ENCODE peak calls at places on chromosome 12, in four cellular contexts. Q is A549, P is choroid plexus epithelial cell, W is transverse colon. X is an unnamed sample.

GRCh38 chr12:64625243-64626077 is 15.2 kb downstream of the RASSF3 start:
- DNase-seq in Q (peak), P (peak), W (peak), X (peak)

GRCh38 chr12:19972325-19973288 is 395.7 kb upstream of the PDE3A start:
- DNase-seq in Q (no peak), P (no peak), W (no peak), X (no peak)

GRCh38 chr12:13365782-13366366 is 169.3 kb downstream of the EMP1 start:
- DNase-seq in Q (no peak), P (no peak), W (no peak), X (no peak)

GRCh38 chr12:28507867-28508266 is 317.6 kb downstream of the CCDC91 start:
- DNase-seq in Q (no peak), P (no peak), W (no peak), X (no peak)

GRCh38 chr12:1870086-1870485 is 48.4 kb downstream of the CACNA2D4 start:
- DNase-seq in Q (no peak), P (no peak), W (no peak), X (no peak)

GRCh38 chr12:3832738-3833137 is 40.5 kb downstream of the PARP11 start:
- DNase-seq in Q (no peak), P (peak), W (no peak), X (no peak)

GRCh38 chr12:45076417-45077031 is 25.6 kb upstream of the DBX2 start:
- DNase-seq in Q (no peak), P (no peak), W (no peak), X (no peak)

GRCh38 chr12:131229426-131230339 is 276.0 kb downstream of the ADGRD1 start:
- DNase-seq in Q (no peak), P (no peak), W (no peak), X (no peak)

GRCh38 chr12:54983536-54984102 is 943 bp downstream of the TESPA1 start:
- DNase-seq in Q (no peak), P (no peak), W (no peak), X (no peak)

GRCh38 chr12:44876554-44877275 is 600 bp upstream of the NELL2 start:
- DNase-seq in Q (peak), P (peak), W (no peak), X (no peak)

GRCh38 chr12:16358896-16359295 is 11.5 kb downstream of the MGST1 start:
- DNase-seq in Q (no peak), P (peak), W (no peak), X (no peak)

GRCh38 chr12:24487606-24488005 is 461.3 kb downstream of the BCAT1 start:
- DNase-seq in Q (no peak), P (peak), W (no peak), X (no peak)

GRCh38 chr12:97936165-97936564 is 473.6 kb downstream of the RMST start:
- DNase-seq in Q (no peak), P (no peak), W (no peak), X (no peak)

GRCh38 chr12:29889737-29890136 is 106.0 kb upstream of the TMTC1 start:
- DNase-seq in Q (peak), P (peak), W (peak), X (peak)

GRCh38 chr12:129486931-129487330 is 416.9 kb downstream of the TMEM132D start:
- DNase-seq in Q (no peak), P (no peak), W (no peak), X (no peak)

GRCh38 chr12:47687636-47688035 is 18.2 kb downstream of the RPAP3 start:
- DNase-seq in Q (no peak), P (no peak), W (no peak), X (no peak)
- TF ChIP-seq CTCF in Q (no peak), P (no peak), W (no peak), X (no peak)

GRCh38 chr12:95022477-95022876 is 19.0 kb upstream of the NDUFA12 start:
- DNase-seq in Q (no peak), P (peak), W (no peak), X (no peak)
- TF ChIP-seq CTCF in Q (no peak), P (no peak), W (no peak), X (no peak)

DNA sequence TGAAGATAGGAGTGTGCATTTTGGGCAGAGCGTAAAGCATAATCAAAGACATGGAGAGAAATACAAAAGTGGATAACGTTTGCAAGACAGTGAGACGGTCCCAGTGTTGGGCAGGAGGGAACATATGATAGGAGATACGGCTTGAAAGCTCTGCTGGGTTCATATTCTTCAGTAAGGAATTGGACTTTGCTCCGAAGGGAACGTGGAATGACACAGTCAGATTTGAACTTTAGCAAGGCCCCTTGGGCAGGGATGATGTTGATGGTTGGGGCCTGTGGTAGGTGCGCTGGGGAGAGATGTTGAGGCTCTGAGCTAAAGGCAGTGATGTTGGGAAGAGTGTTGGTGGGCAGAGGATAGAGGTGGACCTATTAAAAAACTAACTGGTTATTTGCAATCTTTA is 143.5 kb upstream of the TBX3 start:
- DNase-seq in Q (no peak), P (no peak), W (no peak), X (no peak)
- TF ChIP-seq CTCF in Q (no peak), P (no peak), W (no peak), X (no peak)

GRCh38 chr12:49019120-49019430 is 499 bp upstream of the PRKAG1 start:
- DNase-seq in Q (no peak), P (no peak), W (no peak), X (no peak)

GRCh38 chr12:49020441-49020840 is 1.9 kb upstream of the PRKAG1 start:
- DNase-seq in Q (no peak), P (no peak), W (peak), X (no peak)

GRCh38 chr12:49021292-49021915 is 2.8 kb upstream of the PRKAG1 start:
- DNase-seq in Q (no peak), P (no peak), W (peak), X (no peak)

GRCh38 chr12:49018282-49019119 is at the start of gene PRKAG1:
- DNase-seq in Q (peak), P (peak), W (peak), X (peak)

GRCh38 chr12:49019435-49020317 is 1.1 kb upstream of the PRKAG1 start:
- DNase-seq in Q (peak), P (peak), W (peak), X (peak)
- TF ChIP-seq CTCF in Q (peak), P (peak), W (no peak), X (peak)

X was measured in endothelial cell of umbilical vein.